ENCODE peak calls at places on chromosomes 5 and 9, in ten cellular contexts. F is PC-3, I is AG04450, M is tibial nerve, R is left lung, A is lower leg skin, B is cardiac muscle cell, N is upper lobe of left lung, O is kidney, W is fibroblast of pulmonary artery. X is an unnamed sample.

GRCh38 chr9:78695521-78695920 is 398.6 kb downstream of the PSAT1 start:
- DNase-seq in W (no peak), M (no peak), F (no peak), A (no peak), B (no peak), N (peak; percentile 53), I (no peak), O (peak; percentile 66), R (no peak), X (no peak)

GRCh38 chr5:65867509-65868195 is 58.7 kb upstream of the ERBIN start:
- DNase-seq in N (no peak), I (no peak), O (no peak), M (no peak), F (peak; percentile 8), W (no peak), R (no peak), A (no peak), B (no peak), X (no peak)

GRCh38 chr5:146025108-146025507 is 80.3 kb downstream of the PLAC8L1 start:
- DNase-seq in W (no peak), O (no peak), N (peak; percentile 7), I (no peak), A (no peak), B (no peak), M (no peak), R (no peak), F (no peak), X (no peak)

GRCh38 chr9:89363311-89363670 is 45.0 kb downstream of the SECISBP2 start:
- DNase-seq in N (no peak), W (no peak), I (no peak), F (no peak), R (peak; percentile 18), A (no peak), B (no peak), O (peak; percentile 44), M (no peak), X (no peak)

GRCh38 chr5:38472541-38472940 is 83.9 kb downstream of the LIFR start:
- DNase-seq in M (no peak), F (no peak), I (no peak), R (no peak), A (no peak), B (no peak), W (no peak), N (no peak), O (no peak), X (no peak)

GRCh38 chr9:106575903-106576755 is 286.8 kb upstream of the ZNF462 start:
- DNase-seq in I (no peak), R (no peak), W (no peak), O (no peak), A (no peak), B (no peak), N (peak; percentile 13), F (no peak), M (no peak), X (no peak)

GRCh38 chr9:125544988-125545651 is 161.9 kb downstream of the MAPKAP1 start:
- DNase-seq in A (no peak), R (peak; percentile 55), N (no peak), B (peak; percentile 72), M (no peak), I (peak; percentile 74), O (no peak), F (peak; percentile 4), W (peak; percentile 72), X (no peak)

GRCh38 chr9:31394040-31394473 is 990.4 kb upstream of the ACO1 start:
- DNase-seq in I (no peak), R (no peak), A (no peak), W (peak; percentile 81), O (no peak), M (no peak), N (no peak), B (peak; percentile 71), F (no peak), X (no peak)

GRCh38 chr5:69329905-69330489 is 2.6 kb downstream of the CCDC125 start:
- DNase-seq in W (no peak), A (no peak), R (no peak), F (peak; percentile 92), O (no peak), I (no peak), N (no peak), M (no peak), B (no peak), X (no peak)

GRCh38 chr9:102054811-102055210 is 316.4 kb upstream of the GRIN3A start:
- DNase-seq in W (no peak), A (no peak), F (no peak), O (no peak), M (no peak), R (no peak), N (no peak), B (no peak), I (no peak), X (no peak)

GRCh38 chr9:127022913-127023665 is 99.3 kb downstream of the ANGPTL2 start:
- DNase-seq in R (no peak), M (no peak), W (no peak), F (no peak), B (peak; percentile 17), N (no peak), A (peak; percentile 49), I (no peak), O (no peak), X (no peak)

GRCh38 chr5:9239071-9239470 is 306.8 kb downstream of the SEMA5A start:
- DNase-seq in W (peak; percentile 55), O (no peak), F (peak; percentile 66), N (no peak), A (no peak), R (no peak), M (no peak), B (peak; percentile 33), I (no peak), X (no peak)

GRCh38 chr5:81835813-81836458 is 85.0 kb upstream of the SSBP2 start:
- DNase-seq in F (no peak), A (no peak), M (no peak), N (no peak), B (no peak), R (no peak), W (peak; percentile 23), O (no peak), I (no peak), X (no peak)

GRCh38 chr9:133064241-133065069 is 2.7 kb downstream of the CEL start:
- DNase-seq in R (no peak), M (no peak), A (no peak), W (no peak), N (peak; percentile 70), O (peak; percentile 64), I (no peak), B (no peak), F (no peak), X (no peak)

GRCh38 chr5:91420879-91421278 is 37.8 kb upstream of the ARRDC3 start:
- DNase-seq in W (no peak), A (no peak), O (no peak), I (no peak), R (no peak), F (no peak), N (no peak), M (no peak), B (no peak), X (no peak)

GRCh38 chr5:127944125-127944524 is 139.4 kb upstream of the SLC12A2 start:
- DNase-seq in I (no peak), B (no peak), F (peak; percentile 30), W (no peak), R (no peak), M (no peak), A (no peak), O (no peak), N (no peak), X (no peak)

GRCh38 chr9:11349187-11349586 is 736.4 kb upstream of the PTPRD start:
- DNase-seq in B (no peak), N (no peak), A (no peak), F (no peak), R (no peak), O (no peak), M (no peak), W (no peak), I (no peak), X (no peak)

GRCh38 chr9:14466828-14467227 is 152.9 kb upstream of the NFIB start:
- DNase-seq in O (no peak), A (no peak), R (no peak), N (no peak), F (no peak), B (no peak), W (no peak), M (no peak), I (no peak), X (no peak)

GRCh38 chr9:77648458-77649108 is 461 bp upstream of the GNA14 start:
- DNase-seq in O (peak; percentile 87), F (peak; percentile 52), A (no peak), N (peak; percentile 88), W (peak; percentile 38), I (no peak), B (peak; percentile 60), M (no peak), R (peak; percentile 62), X (peak; percentile 76)

GRCh38 chr5:178327446-178327845 is 94.8 kb upstream of the PHYKPL start:
- DNase-seq in F (no peak), I (no peak), M (no peak), O (peak; percentile 53), R (no peak), W (no peak), B (no peak), N (no peak), A (no peak), X (no peak)

GRCh38 chr5:147390654-147391053 is 119.2 kb downstream of the DPYSL3 start:
- DNase-seq in N (no peak), F (no peak), R (no peak), B (no peak), M (no peak), W (no peak), I (no peak), A (no peak), O (no peak), X (no peak)

GRCh38 chr5:174723315-174723978 is 935 bp upstream of the MSX2 start:
- DNase-seq in F (no peak), R (no peak), I (no peak), M (no peak), W (no peak), A (no peak), N (no peak), B (no peak), O (no peak), X (no peak)
- H3K4me3 ChIP-seq in F (peak overlapping the region; percentile 81), R (peak overlapping the region; percentile 44), I (no peak overlapping the region), M (peak overlapping the region; percentile 58), W (peak overlapping the region; percentile 62), A (no peak overlapping the region), N (peak overlapping the region; percentile 49), B (peak overlapping the region; percentile 85), O (no peak overlapping the region), X (peak overlapping the region; percentile 32)

GRCh38 chr9:121883281-121884056 is 209.6 kb downstream of the TTLL11 start:
- DNase-seq in W (no peak), F (no peak), B (no peak), A (no peak), M (no peak), R (no peak), O (no peak), I (no peak), N (no peak), X (no peak)
- TF ChIP-seq CTCF in W (no peak), F (no peak), B (no peak), A (no peak), M (no peak), R (no peak), O (no peak), I (no peak), N (no peak), X (no peak)

GRCh38 chr5:42719034-42719433 is 37.6 kb upstream of the CCDC152 start:
- DNase-seq in O (no peak), R (no peak), A (no peak), B (no peak), N (no peak), I (no peak), F (no peak), M (no peak), W (no peak), X (no peak)
- H3K4me3 ChIP-seq in O (no peak overlapping the region), R (no peak overlapping the region), A (no peak overlapping the region), B (no peak overlapping the region), N (no peak overlapping the region), I (no peak overlapping the region), F (no peak overlapping the region), M (no peak overlapping the region), W (no peak overlapping the region), X (no peak overlapping the region)

GRCh38 chr9:4375424-4376195 is 75.7 kb upstream of the GLIS3 start:
- DNase-seq in B (peak; percentile 78), R (no peak), M (no peak), O (no peak), I (peak; percentile 27), N (no peak), F (peak; percentile 69), W (peak; percentile 80), A (no peak), X (no peak)
- TF ChIP-seq CTCF in B (peak; percentile 47), R (no peak), M (peak; percentile 57), O (peak; percentile 38), I (peak; percentile 60), N (peak; percentile 13), F (peak; percentile 73), W (peak; percentile 52), A (no peak), X (peak; percentile 33)